ENCODE peak calls at places on chromosomes 4 and X, in ten cellular contexts. One of them, this sample, is unnamed.

GRCh38 chrX:43731086-43731485 is 75.0 kb downstream of the MAOA start:
- DNase-seq in astrocyte of the spinal cord: no peak
- DNase-seq in MM.1S: no peak
- DNase-seq in AG09319: no peak
- DNase-seq in activated B cell treated with CpG ODN at 0.5 μM for 24 hours: no peak
- DNase-seq in prostate gland: no peak
- DNase-seq in Calu3: no peak
- DNase-seq in natural killer cell: no peak
- DNase-seq in suprapubic skin: no peak
- DNase-seq in upper lobe of right lung: no peak
- DNase-seq in this sample: no peak

GRCh38 chrX:4831574-4831973 is 1118.1 kb upstream of the PRKX start:
- DNase-seq in astrocyte of the spinal cord: no peak
- DNase-seq in MM.1S: no peak
- DNase-seq in AG09319: no peak
- DNase-seq in activated B cell treated with CpG ODN at 0.5 μM for 24 hours: no peak
- DNase-seq in prostate gland: no peak
- DNase-seq in Calu3: no peak
- DNase-seq in natural killer cell: no peak
- DNase-seq in suprapubic skin: no peak
- DNase-seq in upper lobe of right lung: no peak
- DNase-seq in this sample: no peak

GRCh38 chrX:21770631-21771321 is 12.9 kb upstream of the SMPX start:
- DNase-seq in astrocyte of the spinal cord: no peak
- DNase-seq in MM.1S: no peak
- DNase-seq in AG09319: no peak
- DNase-seq in activated B cell treated with CpG ODN at 0.5 μM for 24 hours: no peak
- DNase-seq in prostate gland: no peak
- DNase-seq in Calu3: peak
- DNase-seq in natural killer cell: no peak
- DNase-seq in suprapubic skin: no peak
- DNase-seq in upper lobe of right lung: no peak
- DNase-seq in this sample: no peak

GRCh38 chrX:23372220-23372902 is 37.7 kb downstream of the PTCHD1 start:
- DNase-seq in astrocyte of the spinal cord: peak
- DNase-seq in MM.1S: no peak
- DNase-seq in AG09319: no peak
- DNase-seq in activated B cell treated with CpG ODN at 0.5 μM for 24 hours: no peak
- DNase-seq in prostate gland: no peak
- DNase-seq in Calu3: no peak
- DNase-seq in natural killer cell: no peak
- DNase-seq in suprapubic skin: no peak
- DNase-seq in upper lobe of right lung: no peak
- DNase-seq in this sample: no peak

GRCh38 chr4:6239486-6239885 is 30.2 kb upstream of the WFS1 start:
- DNase-seq in astrocyte of the spinal cord: no peak
- DNase-seq in MM.1S: no peak
- DNase-seq in AG09319: no peak
- DNase-seq in activated B cell treated with CpG ODN at 0.5 μM for 24 hours: no peak
- DNase-seq in prostate gland: no peak
- DNase-seq in Calu3: no peak
- DNase-seq in natural killer cell: no peak
- DNase-seq in suprapubic skin: no peak
- DNase-seq in upper lobe of right lung: peak
- DNase-seq in this sample: no peak

GRCh38 chr4:176193898-176194297 is 1.5 kb downstream of the SPATA4 start:
- DNase-seq in astrocyte of the spinal cord: peak
- DNase-seq in MM.1S: no peak
- DNase-seq in AG09319: no peak
- DNase-seq in activated B cell treated with CpG ODN at 0.5 μM for 24 hours: no peak
- DNase-seq in prostate gland: no peak
- DNase-seq in Calu3: no peak
- DNase-seq in natural killer cell: no peak
- DNase-seq in suprapubic skin: no peak
- DNase-seq in upper lobe of right lung: no peak
- DNase-seq in this sample: no peak

GRCh38 chr4:185573651-185574199 is 38.4 kb upstream of the PDLIM3 start:
- DNase-seq in astrocyte of the spinal cord: peak
- DNase-seq in MM.1S: no peak
- DNase-seq in AG09319: no peak
- DNase-seq in activated B cell treated with CpG ODN at 0.5 μM for 24 hours: no peak
- DNase-seq in prostate gland: no peak
- DNase-seq in Calu3: peak
- DNase-seq in natural killer cell: no peak
- DNase-seq in suprapubic skin: no peak
- DNase-seq in upper lobe of right lung: no peak
- DNase-seq in this sample: no peak

GRCh38 chrX:96590403-96590802 is 94.2 kb upstream of the DIAPH2 start:
- DNase-seq in astrocyte of the spinal cord: no peak
- DNase-seq in MM.1S: no peak
- DNase-seq in AG09319: no peak
- DNase-seq in activated B cell treated with CpG ODN at 0.5 μM for 24 hours: no peak
- DNase-seq in prostate gland: no peak
- DNase-seq in Calu3: no peak
- DNase-seq in natural killer cell: no peak
- DNase-seq in suprapubic skin: no peak
- DNase-seq in upper lobe of right lung: no peak
- DNase-seq in this sample: no peak

GRCh38 chr4:138405934-138406567 is 163.9 kb upstream of the SLC7A11 start:
- DNase-seq in astrocyte of the spinal cord: no peak
- DNase-seq in MM.1S: no peak
- DNase-seq in AG09319: peak
- DNase-seq in activated B cell treated with CpG ODN at 0.5 μM for 24 hours: no peak
- DNase-seq in prostate gland: no peak
- DNase-seq in Calu3: no peak
- DNase-seq in natural killer cell: no peak
- DNase-seq in suprapubic skin: no peak
- DNase-seq in upper lobe of right lung: no peak
- DNase-seq in this sample: peak

GRCh38 chrX:119502727-119503483 is 34.7 kb downstream of the SLC25A5 start:
- DNase-seq in astrocyte of the spinal cord: peak
- DNase-seq in MM.1S: no peak
- DNase-seq in AG09319: no peak
- DNase-seq in activated B cell treated with CpG ODN at 0.5 μM for 24 hours: no peak
- DNase-seq in prostate gland: peak
- DNase-seq in Calu3: peak
- DNase-seq in natural killer cell: no peak
- DNase-seq in suprapubic skin: no peak
- DNase-seq in upper lobe of right lung: peak
- DNase-seq in this sample: no peak

GRCh38 chr4:5018096-5018495 is 1.2 kb downstream of the CYTL1 start:
- DNase-seq in astrocyte of the spinal cord: peak
- DNase-seq in MM.1S: no peak
- DNase-seq in AG09319: no peak
- DNase-seq in activated B cell treated with CpG ODN at 0.5 μM for 24 hours: no peak
- DNase-seq in prostate gland: no peak
- DNase-seq in Calu3: no peak
- DNase-seq in natural killer cell: no peak
- DNase-seq in suprapubic skin: no peak
- DNase-seq in upper lobe of right lung: no peak
- DNase-seq in this sample: no peak

GRCh38 chrX:40167240-40168182 is 69.8 kb upstream of the BCOR start:
- DNase-seq in astrocyte of the spinal cord: no peak
- DNase-seq in MM.1S: no peak
- DNase-seq in AG09319: no peak
- DNase-seq in activated B cell treated with CpG ODN at 0.5 μM for 24 hours: no peak
- DNase-seq in prostate gland: no peak
- DNase-seq in Calu3: no peak
- DNase-seq in natural killer cell: no peak
- DNase-seq in suprapubic skin: no peak
- DNase-seq in upper lobe of right lung: no peak
- DNase-seq in this sample: no peak

GRCh38 chr4:105196523-105197145 is 50.0 kb downstream of the TET2 start:
- DNase-seq in astrocyte of the spinal cord: peak
- DNase-seq in MM.1S: no peak
- DNase-seq in AG09319: no peak
- DNase-seq in activated B cell treated with CpG ODN at 0.5 μM for 24 hours: no peak
- DNase-seq in prostate gland: no peak
- DNase-seq in Calu3: no peak
- DNase-seq in natural killer cell: no peak
- DNase-seq in suprapubic skin: no peak
- DNase-seq in upper lobe of right lung: no peak
- DNase-seq in this sample: no peak

GRCh38 chr4:46820154-46820553 is 88.9 kb downstream of the COX7B2 start:
- DNase-seq in astrocyte of the spinal cord: no peak
- DNase-seq in MM.1S: no peak
- DNase-seq in AG09319: no peak
- DNase-seq in activated B cell treated with CpG ODN at 0.5 μM for 24 hours: no peak
- DNase-seq in prostate gland: no peak
- DNase-seq in Calu3: no peak
- DNase-seq in natural killer cell: no peak
- DNase-seq in suprapubic skin: no peak
- DNase-seq in upper lobe of right lung: no peak
- DNase-seq in this sample: no peak

GRCh38 chr4:79869597-79870336 is 203.3 kb downstream of the ANTXR2 start:
- DNase-seq in astrocyte of the spinal cord: no peak
- DNase-seq in MM.1S: no peak
- DNase-seq in AG09319: no peak
- DNase-seq in activated B cell treated with CpG ODN at 0.5 μM for 24 hours: no peak
- DNase-seq in prostate gland: no peak
- DNase-seq in Calu3: no peak
- DNase-seq in natural killer cell: no peak
- DNase-seq in suprapubic skin: no peak
- DNase-seq in upper lobe of right lung: no peak
- DNase-seq in this sample: no peak

GRCh38 chr4:57039345-57039744 is 60.6 kb downstream of the POLR2B start:
- DNase-seq in astrocyte of the spinal cord: no peak
- DNase-seq in MM.1S: no peak
- DNase-seq in AG09319: no peak
- DNase-seq in activated B cell treated with CpG ODN at 0.5 μM for 24 hours: no peak
- DNase-seq in prostate gland: no peak
- DNase-seq in Calu3: no peak
- DNase-seq in natural killer cell: no peak
- DNase-seq in suprapubic skin: no peak
- DNase-seq in upper lobe of right lung: no peak
- DNase-seq in this sample: no peak
- TF ChIP-seq CTCF in astrocyte of the spinal cord: no peak
- TF ChIP-seq CTCF in MM.1S: no peak
- TF ChIP-seq CTCF in AG09319: no peak
- TF ChIP-seq CTCF in activated B cell treated with CpG ODN at 0.5 μM for 24 hours: no peak
- TF ChIP-seq CTCF in prostate gland: no peak
- TF ChIP-seq CTCF in Calu3: no peak
- TF ChIP-seq CTCF in natural killer cell: no peak
- TF ChIP-seq CTCF in suprapubic skin: no peak
- TF ChIP-seq CTCF in upper lobe of right lung: no peak
- TF ChIP-seq CTCF in this sample: no peak

DNA sequence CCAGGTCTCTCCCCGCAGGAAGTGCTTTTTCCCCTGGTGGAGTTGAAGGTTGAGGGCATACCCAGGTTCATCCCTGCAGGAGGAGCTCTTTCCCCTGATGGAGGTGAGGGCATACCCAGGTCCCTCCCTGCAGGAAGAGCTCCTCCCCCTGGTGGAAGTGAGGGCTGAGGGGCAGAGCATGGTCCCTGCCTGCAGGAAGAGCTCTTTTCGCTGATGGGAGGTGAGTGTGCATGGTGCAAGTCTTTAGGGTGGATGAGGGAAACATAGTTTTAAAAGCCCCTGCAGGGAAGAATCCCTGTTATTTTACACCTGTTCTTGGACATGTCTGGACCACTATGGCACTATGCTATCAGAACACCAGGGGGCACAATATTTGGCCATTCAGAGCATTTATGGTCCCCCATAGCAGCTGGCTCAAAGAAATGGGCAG is 43.7 kb upstream of the PUDP start:
- DNase-seq in astrocyte of the spinal cord: no peak
- DNase-seq in MM.1S: no peak
- DNase-seq in AG09319: no peak
- DNase-seq in activated B cell treated with CpG ODN at 0.5 μM for 24 hours: no peak
- DNase-seq in prostate gland: no peak
- DNase-seq in Calu3: no peak
- DNase-seq in natural killer cell: no peak
- DNase-seq in suprapubic skin: no peak
- DNase-seq in upper lobe of right lung: no peak
- DNase-seq in this sample: no peak
- TF ChIP-seq CTCF in astrocyte of the spinal cord: peak
- TF ChIP-seq CTCF in MM.1S: no peak
- TF ChIP-seq CTCF in AG09319: peak
- TF ChIP-seq CTCF in activated B cell treated with CpG ODN at 0.5 μM for 24 hours: no peak
- TF ChIP-seq CTCF in prostate gland: no peak
- TF ChIP-seq CTCF in Calu3: no peak
- TF ChIP-seq CTCF in natural killer cell: no peak
- TF ChIP-seq CTCF in suprapubic skin: no peak
- TF ChIP-seq CTCF in upper lobe of right lung: no peak
- TF ChIP-seq CTCF in this sample: no peak

GRCh38 chr4:67886281-67886680 is 2.5 kb upstream of the TMPRSS11D start:
- DNase-seq in astrocyte of the spinal cord: peak
- DNase-seq in MM.1S: no peak
- DNase-seq in AG09319: no peak
- DNase-seq in activated B cell treated with CpG ODN at 0.5 μM for 24 hours: no peak
- DNase-seq in prostate gland: no peak
- DNase-seq in Calu3: no peak
- DNase-seq in natural killer cell: no peak
- DNase-seq in suprapubic skin: no peak
- DNase-seq in upper lobe of right lung: no peak
- DNase-seq in this sample: no peak
- TF ChIP-seq CTCF in astrocyte of the spinal cord: no peak
- TF ChIP-seq CTCF in MM.1S: no peak
- TF ChIP-seq CTCF in AG09319: no peak
- TF ChIP-seq CTCF in activated B cell treated with CpG ODN at 0.5 μM for 24 hours: no peak
- TF ChIP-seq CTCF in prostate gland: no peak
- TF ChIP-seq CTCF in Calu3: no peak
- TF ChIP-seq CTCF in natural killer cell: no peak
- TF ChIP-seq CTCF in suprapubic skin: no peak
- TF ChIP-seq CTCF in upper lobe of right lung: no peak
- TF ChIP-seq CTCF in this sample: no peak

GRCh38 chr4:140253556-140254027 is 99.6 kb upstream of the MAML3 start:
- DNase-seq in astrocyte of the spinal cord: no peak
- DNase-seq in MM.1S: no peak
- DNase-seq in AG09319: no peak
- DNase-seq in activated B cell treated with CpG ODN at 0.5 μM for 24 hours: no peak
- DNase-seq in prostate gland: no peak
- DNase-seq in Calu3: no peak
- DNase-seq in natural killer cell: no peak
- DNase-seq in suprapubic skin: no peak
- DNase-seq in upper lobe of right lung: no peak
- DNase-seq in this sample: no peak
- TF ChIP-seq CTCF in astrocyte of the spinal cord: no peak
- TF ChIP-seq CTCF in MM.1S: no peak
- TF ChIP-seq CTCF in AG09319: no peak
- TF ChIP-seq CTCF in activated B cell treated with CpG ODN at 0.5 μM for 24 hours: no peak
- TF ChIP-seq CTCF in prostate gland: no peak
- TF ChIP-seq CTCF in Calu3: no peak
- TF ChIP-seq CTCF in natural killer cell: peak
- TF ChIP-seq CTCF in suprapubic skin: no peak
- TF ChIP-seq CTCF in upper lobe of right lung: no peak
- TF ChIP-seq CTCF in this sample: no peak

DNA sequence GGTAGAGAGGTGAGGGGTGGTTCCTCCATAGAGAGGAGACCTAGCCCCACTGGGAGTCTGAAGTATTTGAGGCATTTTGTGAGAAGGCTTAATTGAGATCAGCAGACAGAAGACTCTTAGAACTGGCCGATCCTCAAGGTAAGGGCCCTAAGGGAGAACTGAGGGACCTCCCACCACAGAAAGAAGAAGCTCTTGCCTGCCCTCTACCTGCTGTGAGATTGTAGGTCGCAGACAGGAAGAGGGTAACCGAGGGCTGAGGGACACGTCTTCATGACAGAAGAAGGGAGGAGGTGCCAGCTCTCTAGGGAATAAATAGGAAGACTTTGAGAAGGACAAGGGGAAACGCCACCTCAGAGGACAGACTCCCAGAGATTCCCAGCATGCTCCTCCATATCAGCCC is 24.1 kb upstream of the MAGEC1 start:
- DNase-seq in astrocyte of the spinal cord: no peak
- DNase-seq in MM.1S: no peak
- DNase-seq in AG09319: no peak
- DNase-seq in activated B cell treated with CpG ODN at 0.5 μM for 24 hours: no peak
- DNase-seq in prostate gland: no peak
- DNase-seq in Calu3: no peak
- DNase-seq in natural killer cell: no peak
- DNase-seq in suprapubic skin: no peak
- DNase-seq in upper lobe of right lung: no peak
- DNase-seq in this sample: no peak
- TF ChIP-seq CTCF in astrocyte of the spinal cord: no peak
- TF ChIP-seq CTCF in MM.1S: peak
- TF ChIP-seq CTCF in AG09319: no peak
- TF ChIP-seq CTCF in activated B cell treated with CpG ODN at 0.5 μM for 24 hours: no peak
- TF ChIP-seq CTCF in prostate gland: no peak
- TF ChIP-seq CTCF in Calu3: no peak
- TF ChIP-seq CTCF in natural killer cell: no peak
- TF ChIP-seq CTCF in suprapubic skin: no peak
- TF ChIP-seq CTCF in upper lobe of right lung: no peak
- TF ChIP-seq CTCF in this sample: no peak